ENCODE peak calls at places on chromosome 18, in eight cellular contexts. R, H, L, T, U, Q, F and D are unnamed samples.

GRCh38 chr18:78642561-78643398 is 336.8 kb upstream of the SALL3 start:
- DNase-seq in R (no peak), H (peak; percentile 64), L (no peak), T (no peak), U (no peak), Q (no peak), F (no peak), D (no peak)

GRCh38 chr18:21459706-21460286 is 140.7 kb downstream of the ESCO1 start:
- DNase-seq in R (no peak), H (no peak), L (no peak), T (no peak), U (no peak), Q (no peak), F (no peak), D (no peak)

GRCh38 chr18:49730951-49731391 is 82.4 kb downstream of the ACAA2 start:
- DNase-seq in R (no peak), H (no peak), L (no peak), T (no peak), U (no peak), Q (no peak), F (no peak), D (no peak)

GRCh38 chr18:8602557-8602956 is 6.7 kb upstream of the RAB12 start:
- DNase-seq in R (no peak), H (no peak), L (no peak), T (no peak), U (no peak), Q (no peak), F (no peak), D (no peak)

GRCh38 chr18:78406743-78407455 is 572.7 kb upstream of the SALL3 start:
- DNase-seq in R (no peak), H (peak; percentile 68), L (no peak), T (peak; percentile 55), U (no peak), Q (no peak), F (no peak), D (no peak)

GRCh38 chr18:3099327-3099726 is 86.4 kb upstream of the LPIN2 start:
- DNase-seq in R (no peak), H (no peak), L (no peak), T (no peak), U (no peak), Q (no peak), F (no peak), D (no peak)

GRCh38 chr18:79755496-79756142 is 42.1 kb upstream of the KCNG2 start:
- DNase-seq in R (no peak), H (no peak), L (no peak), T (peak; percentile 63), U (no peak), Q (no peak), F (no peak), D (no peak)

GRCh38 chr18:26460449-26461091 is 87.8 kb downstream of the KCTD1 start:
- DNase-seq in R (no peak), H (peak; percentile 30), L (no peak), T (no peak), U (no peak), Q (no peak), F (no peak), D (no peak)

GRCh38 chr18:65788373-65788772 is 37.6 kb downstream of the CDH7 start:
- DNase-seq in R (no peak), H (no peak), L (no peak), T (no peak), U (no peak), Q (no peak), F (no peak), D (no peak)

GRCh38 chr18:79954791-79955190 is 3.3 kb upstream of the SLC66A2 start:
- DNase-seq in R (peak; percentile 56), H (no peak), L (no peak), T (no peak), U (no peak), Q (no peak), F (no peak), D (no peak)

GRCh38 chr18:43805646-43806194 is 528.4 kb upstream of the SYT4 start:
- DNase-seq in R (peak; percentile 37), H (no peak), L (no peak), T (no peak), U (no peak), Q (no peak), F (no peak), D (no peak)

GRCh38 chr18:76450452-76450851 is 44.6 kb downstream of the ZNF516 start:
- DNase-seq in R (no peak), H (no peak), L (no peak), T (no peak), U (no peak), Q (no peak), F (no peak), D (no peak)

GRCh38 chr18:26911840-26912239 is 46.3 kb upstream of the AQP4 start:
- DNase-seq in R (no peak), H (no peak), L (no peak), T (no peak), U (no peak), Q (no peak), F (no peak), D (no peak)

GRCh38 chr18:48388478-48388877 is 20.7 kb downstream of the ZBTB7C start:
- DNase-seq in R (no peak), H (no peak), L (no peak), T (no peak), U (no peak), Q (no peak), F (no peak), D (no peak)

GRCh38 chr18:74550886-74551285 is 16.6 kb downstream of the CNDP1 start:
- DNase-seq in R (no peak), H (no peak), L (no peak), T (no peak), U (no peak), Q (no peak), F (no peak), D (no peak)

GRCh38 chr18:13756671-13757070 is 30.2 kb downstream of the RNMT start:
- DNase-seq in R (no peak), H (no peak), L (no peak), T (no peak), U (no peak), Q (no peak), F (no peak), D (no peak)

GRCh38 chr18:59547691-59548182 is 149.5 kb downstream of the CCBE1 start:
- DNase-seq in R (no peak), H (no peak), L (no peak), T (no peak), U (no peak), Q (no peak), F (no peak), D (no peak)

GRCh38 chr18:65990944-65991708 is 240.3 kb downstream of the CDH7 start:
- DNase-seq in R (no peak), H (no peak), L (no peak), T (no peak), U (no peak), Q (no peak), F (no peak), D (no peak)

GRCh38 chr18:32019251-32019943 is 772 bp downstream of the RNF125 start:
- DNase-seq in R (peak; percentile 65), H (peak; percentile 69), L (no peak), T (peak; percentile 90), U (peak; percentile 45), Q (peak; percentile 50), F (peak; percentile 51), D (peak; percentile 58)

GRCh38 chr18:74695170-74695569 is 97.5 kb downstream of the ZNF407 start:
- DNase-seq in R (no peak), H (no peak), L (no peak), T (no peak), U (no peak), Q (no peak), F (no peak), D (no peak)

GRCh38 chr18:37689841-37690240 is 124.2 kb upstream of the CELF4 start:
- DNase-seq in R (no peak), H (no peak), L (no peak), T (no peak), U (no peak), Q (no peak), F (no peak), D (no peak)

GRCh38 chr18:6781846-6782245 is 52.3 kb downstream of the ARHGAP28 start:
- DNase-seq in R (no peak), H (no peak), L (no peak), T (no peak), U (no peak), Q (no peak), F (no peak), D (no peak)

GRCh38 chr18:70291295-70291574 is 2.4 kb downstream of the SOCS6 start:
- DNase-seq in R (no peak), H (no peak), L (no peak), T (no peak), U (no peak), Q (no peak), F (no peak), D (no peak)

GRCh38 chr18:55314615-55315237 is 273.3 kb downstream of the TCF4 start:
- DNase-seq in R (no peak), H (no peak), L (no peak), T (no peak), U (no peak), Q (no peak), F (no peak), D (no peak)

GRCh38 chr18:24427484-24427883 is 1.0 kb downstream of the IMPACT start:
- DNase-seq in R (no peak), H (no peak), L (no peak), T (no peak), U (no peak), Q (no peak), F (no peak), D (no peak)